ENCODE peak calls at places on chromosomes 1 and 21, in five cellular contexts. Z, J, S, E and W are unnamed samples.

GRCh38 chr1:183576537-183576936 is 13.7 kb downstream of the NCF2 start:
- DNase-seq in J (no peak), E (no peak), S (no peak), Z (no peak), W (no peak)

GRCh38 chr21:40847956-40848355 is 998 bp upstream of the DSCAM start:
- DNase-seq in S (no peak), E (no peak), J (no peak), Z (no peak), W (no peak)

GRCh38 chr21:31879911-31880310 is 7.1 kb downstream of the HUNK start:
- DNase-seq in E (no peak), Z (no peak), J (no peak), S (no peak), W (no peak)

GRCh38 chr1:111596499-111596898 is 23.1 kb upstream of the RAP1A start:
- DNase-seq in J (no peak), E (no peak), Z (no peak), S (no peak), W (no peak)

GRCh38 chr1:99645199-99645598 is 714 bp upstream of the PALMD start:
- DNase-seq in S (peak), Z (peak), J (no peak), E (no peak), W (no peak)

GRCh38 chr1:99348375-99349132 is 84.3 kb downstream of the PLPPR4 start:
- DNase-seq in E (no peak), S (peak), J (no peak), Z (no peak), W (no peak)

GRCh38 chr1:58884706-58885661 is 101.1 kb upstream of the JUN start:
- DNase-seq in Z (no peak), S (no peak), J (no peak), E (no peak), W (no peak)

GRCh38 chr1:207748737-207749528 is 2.9 kb upstream of the CD46 start:
- DNase-seq in J (no peak), E (no peak), S (no peak), Z (no peak), W (no peak)

GRCh38 chr1:106080608-106081325 is 975.7 kb upstream of the PRMT6 start:
- DNase-seq in E (no peak), J (no peak), Z (no peak), S (no peak), W (no peak)

GRCh38 chr1:33762962-33763361 is 100.9 kb upstream of the HMGB4 start:
- DNase-seq in J (no peak), Z (no peak), S (no peak), E (no peak), W (no peak)

GRCh38 chr1:153749408-153750005 is 21.7 kb downstream of the INTS3 start:
- DNase-seq in Z (peak), J (peak), E (peak), S (peak), W (peak)

GRCh38 chr1:21263653-21264225 is 26.5 kb downstream of the ECE1 start:
- DNase-seq in J (no peak), S (peak), Z (no peak), E (no peak), W (no peak)

GRCh38 chr1:147168626-147169058 is 3.6 kb downstream of the PRKAB2 start:
- DNase-seq in S (peak), E (no peak), J (no peak), Z (peak), W (no peak)

GRCh38 chr1:218171302-218171893 is 113.7 kb upstream of the RRP15 start:
- DNase-seq in Z (peak), S (peak), E (no peak), J (peak), W (no peak)

GRCh38 chr1:43824795-43825194 is 108.8 kb upstream of the ARTN start:
- DNase-seq in Z (no peak), S (no peak), J (no peak), E (no peak), W (no peak)

GRCh38 chr1:109977657-109978378 is 6.7 kb upstream of the AHCYL1 start:
- DNase-seq in S (no peak), Z (no peak), J (no peak), E (no peak), W (no peak)

GRCh38 chr1:32817815-32818786 is 648 bp downstream of the S100PBP start:
- DNase-seq in J (peak), Z (peak), E (peak), S (peak), W (peak)

GRCh38 chr1:235888119-235888643 is 21.5 kb upstream of the LYST start:
- DNase-seq in J (no peak), Z (no peak), E (no peak), S (no peak), W (no peak)

GRCh38 chr21:33901421-33902288 is 13.9 kb downstream of the ATP5PO start:
- DNase-seq in S (peak), J (no peak), Z (peak), E (peak), W (peak)

GRCh38 chr1:169676001-169676400 is 35.4 kb downstream of the SELL start:
- DNase-seq in Z (peak), S (peak), J (no peak), E (peak), W (no peak)

GRCh38 chr1:201164645-201165044 is 10.4 kb upstream of the TMEM9 start:
- DNase-seq in J (no peak), E (no peak), S (no peak), Z (no peak), W (no peak)

GRCh38 chr1:50109647-50110075 is 941 bp downstream of the ELAVL4 start:
- DNase-seq in S (no peak), J (no peak), E (no peak), Z (no peak), W (no peak)

GRCh38 chr1:30684259-30684658 is 39.1 kb downstream of the MATN1 start:
- DNase-seq in J (no peak), Z (no peak), E (no peak), S (no peak), W (no peak)

GRCh38 chr1:86703696-86704455 is 500 bp upstream of the SH3GLB1 start:
- DNase-seq in S (no peak), J (peak), Z (no peak), E (peak), W (peak)

GRCh38 chr1:169346036-169346589 is 21.5 kb downstream of the NME7 start:
- DNase-seq in Z (no peak), E (no peak), J (no peak), S (no peak), W (no peak)

GRCh38 chr1:32240140-32240951 is 6.7 kb upstream of the FAM167B start:
- DNase-seq in S (peak), J (peak), Z (peak), E (peak), W (peak)

GRCh38 chr1:160062134-160062533 is 7.8 kb downstream of the KCNJ10 start:
- DNase-seq in J (no peak), E (no peak), S (no peak), Z (no peak), W (peak)

GRCh38 chr1:208216062-208216461 is 28.1 kb downstream of the PLXNA2 start:
- DNase-seq in Z (peak), S (peak), J (no peak), E (no peak), W (no peak)

GRCh38 chr1:24155011-24155782 is 12.3 kb upstream of the IL22RA1 start:
- DNase-seq in S (no peak), E (no peak), Z (no peak), J (no peak), W (peak)

GRCh38 chr1:21913763-21914162 is 23.3 kb downstream of the HSPG2 start:
- DNase-seq in Z (no peak), J (no peak), E (no peak), S (no peak), W (no peak)

GRCh38 chr1:50976890-50977574 is 7.0 kb downstream of the CDKN2C start:
- DNase-seq in J (no peak), Z (peak), E (no peak), S (peak), W (peak)

GRCh38 chr1:237115035-237115434 is 73.1 kb downstream of the RYR2 start:
- DNase-seq in J (no peak), Z (no peak), E (no peak), S (no peak), W (peak)

GRCh38 chr1:113041569-113042335 is 31.2 kb upstream of the LRIG2 start:
- DNase-seq in Z (no peak), E (no peak), J (no peak), S (no peak), W (no peak)
- H2BK15ac ChIP-seq in Z (peak), E (peak), J (no peak), S (no peak), W (no peak)

GRCh38 chr1:150154143-150154542 is 4.4 kb downstream of the PLEKHO1 start:
- DNase-seq in E (no peak), Z (no peak), J (no peak), S (no peak), W (no peak)
- H3K27ac ChIP-seq in E (no peak), Z (peak), J (no peak), S (no peak), W (no peak)

DNA sequence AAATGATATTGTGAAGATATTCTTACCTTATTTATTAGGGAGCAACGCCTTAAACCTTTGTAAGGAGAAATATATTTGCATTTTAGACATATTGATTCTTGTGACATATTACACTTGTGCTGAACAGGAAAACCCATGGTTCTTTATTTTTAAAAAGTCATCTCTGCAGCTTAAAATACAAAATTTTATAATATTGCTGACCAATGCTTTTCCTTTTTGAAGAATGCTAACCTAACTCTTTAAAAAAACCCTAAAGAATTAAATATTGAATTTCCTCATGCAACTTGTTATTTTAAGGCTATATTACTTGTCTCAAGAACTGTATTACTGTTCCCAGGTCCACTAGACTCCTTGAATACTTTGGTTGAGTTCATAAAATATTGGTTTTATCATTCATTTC is 99.0 kb downstream of the NEK7 start:
- DNase-seq in S (no peak), E (no peak), J (no peak), Z (no peak), W (no peak)
- H4K91ac ChIP-seq in S (no peak), E (no peak), J (no peak), Z (no peak), W (no peak)

GRCh38 chr1:27575861-27576331 is 28.0 kb downstream of the AHDC1 start:
- DNase-seq in E (no peak), S (peak), Z (no peak), J (no peak), W (peak)

GRCh38 chr1:27572679-27573426 is 31.1 kb downstream of the AHDC1 start:
- DNase-seq in E (no peak), S (peak), Z (no peak), J (no peak), W (no peak)

GRCh38 chr1:27572019-27572678 is 31.8 kb downstream of the AHDC1 start:
- DNase-seq in J (no peak), Z (no peak), E (no peak), S (no peak), W (no peak)

GRCh38 chr1:27574871-27575831 is 28.8 kb downstream of the AHDC1 start:
- DNase-seq in E (no peak), S (peak), Z (peak), J (peak), W (peak)

GRCh38 chr1:27574001-27574781 is 29.8 kb downstream of the AHDC1 start:
- DNase-seq in S (no peak), J (no peak), E (no peak), Z (no peak), W (no peak)
- H2BK15ac ChIP-seq in S (peak), J (peak), E (peak), Z (no peak), W (no peak)

GRCh38 chr1:172449585-172450523 is 6.0 kb upstream of the PIGC start:
- DNase-seq in E (peak), S (peak), Z (peak), J (peak), W (peak)

GRCh38 chr1:172446547-172446946 is 2.7 kb upstream of the PIGC start:
- DNase-seq in E (no peak), S (no peak), J (no peak), Z (no peak), W (no peak)

GRCh38 chr1:172450524-172450885 is 6.6 kb upstream of the PIGC start:
- DNase-seq in J (no peak), Z (no peak), E (no peak), S (no peak), W (no peak)

GRCh38 chr1:172449012-172449584 is 5.2 kb upstream of the PIGC start:
- DNase-seq in J (no peak), Z (no peak), S (no peak), E (no peak), W (no peak)

DNA sequence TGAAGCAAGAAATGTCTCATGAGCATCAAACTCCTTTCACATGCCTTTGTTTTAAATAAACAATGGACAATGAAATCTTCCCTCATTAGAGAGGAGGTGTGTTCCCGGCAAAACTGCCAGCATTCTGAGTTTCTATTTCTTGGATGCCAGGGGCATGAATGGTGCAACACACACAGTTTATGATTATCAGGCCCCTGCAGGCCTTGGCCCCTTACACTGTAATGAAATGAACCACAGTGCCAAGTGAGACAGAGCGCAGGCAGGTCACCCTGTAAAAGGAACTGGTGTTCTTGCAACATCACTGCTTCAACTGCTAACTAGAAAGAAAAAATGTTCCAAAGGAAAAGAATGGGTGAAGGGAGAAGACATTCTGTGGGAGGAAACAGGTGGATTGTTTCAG is 3.8 kb upstream of the PIGC start:
- DNase-seq in J (no peak), Z (no peak), E (no peak), S (no peak), W (no peak)
- H3K27ac ChIP-seq in J (no peak), Z (no peak), E (no peak), S (no peak), W (no peak)

GRCh38 chr1:245878585-245878984 is 628.5 kb downstream of the SMYD3 start:
- DNase-seq in J (no peak), Z (peak), S (peak), E (no peak), W (no peak)
- H4K91ac ChIP-seq in J (no peak), Z (peak), S (no peak), E (no peak), W (no peak)

DNA sequence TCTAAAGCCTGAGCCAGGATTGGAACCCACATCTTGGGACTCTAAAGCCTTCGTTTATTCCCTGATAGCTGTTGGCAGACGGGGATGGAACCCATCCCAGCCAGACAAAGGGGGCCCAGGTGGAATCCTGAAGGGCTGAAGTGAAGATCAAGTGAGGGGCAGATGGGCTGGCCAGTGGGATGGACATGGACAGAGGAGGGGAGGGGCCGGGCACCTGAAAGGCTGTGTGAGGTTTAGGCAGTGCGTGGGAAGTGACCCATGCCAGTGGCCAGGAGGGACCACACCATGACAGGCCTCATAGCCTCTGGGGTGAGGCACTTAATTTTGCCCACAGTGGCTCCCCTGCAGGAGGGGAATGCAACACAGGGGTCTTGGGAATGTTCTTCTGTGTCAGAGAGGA is 44.6 kb upstream of the DMRTB1 start:
- DNase-seq in S (no peak), J (no peak), E (no peak), Z (no peak), W (no peak)
- H2BK15ac ChIP-seq in S (no peak), J (peak), E (no peak), Z (no peak), W (no peak)

DNA sequence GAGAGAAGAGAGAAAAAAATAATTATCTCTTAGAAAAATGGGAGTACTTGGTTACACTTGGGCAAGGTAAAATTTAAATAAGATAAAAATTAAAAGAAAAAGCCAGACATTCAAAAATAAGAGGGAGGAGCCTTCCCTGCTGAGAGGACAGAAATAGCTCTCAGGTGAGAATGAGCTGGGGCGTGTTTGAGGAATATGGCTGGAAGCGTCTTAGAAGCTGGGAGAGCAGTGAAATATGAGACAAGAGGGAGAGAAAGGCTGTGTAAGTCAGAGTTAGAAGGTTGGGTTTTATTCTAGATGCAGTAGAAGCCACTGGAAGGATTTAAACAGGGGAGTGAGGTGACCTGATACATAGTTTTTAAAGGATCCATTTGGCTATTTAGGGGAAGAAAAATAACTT is 154.2 kb upstream of the L1TD1 start:
- DNase-seq in J (no peak), Z (no peak), S (no peak), E (no peak), W (no peak)
- H3K27ac ChIP-seq in J (no peak), Z (no peak), S (no peak), E (no peak), W (no peak)

DNA sequence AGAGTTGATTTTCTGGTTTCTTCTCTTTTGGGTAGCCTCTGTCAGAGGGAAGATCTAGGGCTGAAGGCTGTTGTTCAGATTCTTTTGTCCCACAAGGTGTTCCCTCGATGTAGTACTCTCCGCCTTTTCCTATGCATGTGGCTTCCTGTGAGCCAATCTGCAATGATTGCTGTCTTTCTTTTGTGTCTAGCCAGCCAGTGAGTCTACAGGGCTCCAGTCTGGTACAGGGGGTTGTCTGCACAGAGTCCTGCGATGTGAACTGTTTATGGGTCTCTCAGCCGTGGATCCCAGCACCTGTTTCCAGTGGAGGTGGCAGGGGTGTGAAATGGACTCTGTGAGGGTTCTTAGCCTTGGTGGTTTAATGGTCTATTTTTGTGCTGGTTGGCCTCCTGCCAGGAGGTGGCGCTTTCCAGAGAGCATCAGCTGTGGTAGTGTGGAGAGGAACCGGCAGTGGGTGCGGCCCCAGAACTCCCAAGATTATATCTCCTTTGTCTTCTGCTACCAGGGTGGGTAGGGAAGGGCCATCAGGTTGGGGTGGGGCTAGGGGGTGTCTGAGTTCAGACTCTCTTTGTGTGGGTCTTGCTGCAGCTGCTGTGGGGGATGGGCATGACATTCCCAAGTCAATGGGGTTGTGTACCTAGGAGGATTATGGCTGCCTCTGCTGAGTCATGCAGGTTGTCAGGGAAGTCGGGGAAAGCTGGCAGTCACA is 81.3 kb upstream of the C21orf91 start:
- DNase-seq in E (no peak), S (no peak), J (no peak), Z (no peak), W (peak)
- H4K91ac ChIP-seq in E (no peak), S (peak), J (no peak), Z (no peak), W (no peak)